ENCODE peak calls at places on chromosomes 6 and 20, in five cellular contexts. One of them, this sample, is unnamed.

GRCh38 chr6:140490086-140490485 is 1115.6 kb upstream of the CITED2 start:
- DNase-seq in HepG2: no peak
- DNase-seq in H1: no peak
- DNase-seq in K562: no peak
- DNase-seq in GM12892: no peak
- DNase-seq in this sample: no peak

GRCh38 chr6:109336221-109336955 is 45.9 kb downstream of the CD164 start:
- DNase-seq in HepG2: no peak
- DNase-seq in H1: no peak
- DNase-seq in K562: no peak
- DNase-seq in GM12892: no peak
- DNase-seq in this sample: no peak

GRCh38 chr6:159501558-159501957 is 191.5 kb downstream of the SOD2 start:
- DNase-seq in HepG2: no peak
- DNase-seq in H1: no peak
- DNase-seq in K562: no peak
- DNase-seq in GM12892: no peak
- DNase-seq in this sample: no peak

GRCh38 chr20:52410746-52411317 is 219.3 kb upstream of the ZFP64 start:
- DNase-seq in HepG2: no peak
- DNase-seq in H1: no peak
- DNase-seq in K562: no peak
- DNase-seq in GM12892: no peak
- DNase-seq in this sample: no peak

GRCh38 chr6:40965046-40965445 is 74.0 kb downstream of the UNC5CL start:
- DNase-seq in HepG2: no peak
- DNase-seq in H1: no peak
- DNase-seq in K562: no peak
- DNase-seq in GM12892: no peak
- DNase-seq in this sample: no peak

GRCh38 chr6:26158581-26159416 is 71.6 kb downstream of the HFE start:
- DNase-seq in HepG2: no peak
- DNase-seq in H1: no peak
- DNase-seq in K562: no peak
- DNase-seq in GM12892: no peak
- DNase-seq in this sample: no peak

GRCh38 chr20:36093025-36093803 is 61.3 kb upstream of the EPB41L1 start:
- DNase-seq in HepG2: no peak
- DNase-seq in H1: no peak
- DNase-seq in K562: peak
- DNase-seq in GM12892: no peak
- DNase-seq in this sample: no peak

GRCh38 chr6:136706431-136706830 is 85.8 kb downstream of the MAP3K5 start:
- DNase-seq in HepG2: no peak
- DNase-seq in H1: no peak
- DNase-seq in K562: no peak
- DNase-seq in GM12892: no peak
- DNase-seq in this sample: no peak

GRCh38 chr20:4573564-4574355 is 147.9 kb upstream of the PRND start:
- DNase-seq in HepG2: no peak
- DNase-seq in H1: no peak
- DNase-seq in K562: no peak
- DNase-seq in GM12892: no peak
- DNase-seq in this sample: no peak

GRCh38 chr20:4937422-4938319 is 63.6 kb downstream of the SLC23A2 start:
- DNase-seq in HepG2: peak
- DNase-seq in H1: no peak
- DNase-seq in K562: no peak
- DNase-seq in GM12892: no peak
- DNase-seq in this sample: no peak

GRCh38 chr20:17626217-17627007 is 55.6 kb downstream of the RRBP1 start:
- DNase-seq in HepG2: no peak
- DNase-seq in H1: no peak
- DNase-seq in K562: no peak
- DNase-seq in GM12892: no peak
- DNase-seq in this sample: no peak

GRCh38 chr6:169577974-169578373 is 123.9 kb downstream of the WDR27 start:
- DNase-seq in HepG2: no peak
- DNase-seq in H1: no peak
- DNase-seq in K562: no peak
- DNase-seq in GM12892: no peak
- DNase-seq in this sample: no peak

GRCh38 chr20:39188264-39188765 is 226.2 kb downstream of the DHX35 start:
- DNase-seq in HepG2: no peak
- DNase-seq in H1: no peak
- DNase-seq in K562: no peak
- DNase-seq in GM12892: no peak
- DNase-seq in this sample: no peak

GRCh38 chr20:36349384-36350170 is 43.4 kb downstream of the DLGAP4 start:
- DNase-seq in HepG2: no peak
- DNase-seq in H1: no peak
- DNase-seq in K562: no peak
- DNase-seq in GM12892: no peak
- DNase-seq in this sample: no peak

GRCh38 chr6:148761532-148761951 is 14.7 kb downstream of the UST start:
- DNase-seq in HepG2: no peak
- DNase-seq in H1: no peak
- DNase-seq in K562: no peak
- DNase-seq in GM12892: no peak
- DNase-seq in this sample: no peak

GRCh38 chr6:51995214-51995735 is 92.1 kb downstream of the PKHD1 start:
- DNase-seq in HepG2: no peak
- DNase-seq in H1: no peak
- DNase-seq in K562: no peak
- DNase-seq in GM12892: no peak
- DNase-seq in this sample: no peak

GRCh38 chr6:159100789-159101182 is 56.0 kb upstream of the TAGAP start:
- DNase-seq in HepG2: peak
- DNase-seq in H1: no peak
- DNase-seq in K562: no peak
- DNase-seq in GM12892: no peak
- DNase-seq in this sample: no peak

DNA sequence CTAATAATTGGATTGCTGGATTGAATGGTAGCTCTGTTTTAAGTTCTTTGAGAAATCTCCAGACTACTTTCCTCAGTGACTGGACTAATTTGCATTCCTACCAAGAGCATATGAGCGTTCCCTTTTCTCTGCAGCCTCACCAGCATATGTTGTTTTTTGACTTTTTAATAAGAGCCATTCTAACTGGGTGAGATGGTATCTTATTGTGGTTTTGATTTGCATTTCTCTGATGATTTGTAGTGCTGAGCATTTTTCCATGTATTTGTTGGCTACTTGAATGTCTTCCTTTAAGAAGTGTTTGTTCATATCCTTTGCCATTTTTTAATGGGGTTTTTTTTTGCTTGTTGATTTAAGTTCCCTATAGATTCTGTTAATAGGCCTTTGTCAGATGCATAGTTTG is 94.7 kb upstream of the AHI1 start:
- DNase-seq in HepG2: no peak
- DNase-seq in H1: no peak
- DNase-seq in K562: no peak
- DNase-seq in GM12892: no peak
- DNase-seq in this sample: no peak
- TF ChIP-seq POLR2A in HepG2: no peak
- TF ChIP-seq POLR2A in H1: no peak
- TF ChIP-seq POLR2A in K562: no peak
- TF ChIP-seq POLR2A in GM12892: no peak
- TF ChIP-seq POLR2A in this sample: no peak

GRCh38 chr20:49288784-49289696 is 11.2 kb upstream of the ZNFX1 start:
- DNase-seq in HepG2: no peak
- DNase-seq in H1: no peak
- DNase-seq in K562: no peak
- DNase-seq in GM12892: no peak
- DNase-seq in this sample: no peak

GRCh38 chr20:49292010-49292409 is 14.2 kb upstream of the ZNFX1 start:
- DNase-seq in HepG2: no peak
- DNase-seq in H1: no peak
- DNase-seq in K562: no peak
- DNase-seq in GM12892: no peak
- DNase-seq in this sample: no peak

GRCh38 chr20:49288250-49288751 is 10.4 kb upstream of the ZNFX1 start:
- DNase-seq in HepG2: no peak
- DNase-seq in H1: no peak
- DNase-seq in K562: no peak
- DNase-seq in GM12892: no peak
- DNase-seq in this sample: no peak

GRCh38 chr20:49291200-49291599 is 13.3 kb upstream of the ZNFX1 start:
- DNase-seq in HepG2: no peak
- DNase-seq in H1: no peak
- DNase-seq in K562: no peak
- DNase-seq in GM12892: no peak
- DNase-seq in this sample: no peak

DNA sequence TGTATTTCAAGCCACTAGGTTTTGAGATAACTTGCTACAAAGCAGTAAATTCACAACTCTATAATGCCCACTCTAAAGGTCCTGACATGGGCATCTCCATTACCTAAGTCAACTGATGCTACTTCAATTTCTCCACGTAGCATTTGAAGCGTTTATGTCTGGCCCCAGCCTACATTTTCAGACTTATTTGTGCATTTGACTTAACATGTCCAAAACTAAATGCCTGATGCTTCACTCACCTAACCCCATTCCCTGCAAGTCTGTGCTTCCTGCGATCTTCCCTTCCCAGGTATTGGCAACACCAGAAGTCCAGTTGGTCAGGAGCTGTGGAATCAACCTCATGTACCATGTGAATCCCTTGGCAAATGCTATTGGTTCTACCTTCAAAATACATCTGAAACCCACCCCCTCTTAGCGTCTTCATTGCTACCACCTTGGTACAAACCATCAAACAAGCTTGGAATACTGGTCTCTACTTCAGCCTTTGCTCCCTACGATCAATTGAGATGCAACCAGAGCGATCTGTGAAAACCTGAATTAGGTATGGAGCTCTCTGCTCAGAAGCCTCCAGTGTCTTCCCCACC is 12.8 kb upstream of the ZNFX1 start:
- DNase-seq in HepG2: no peak
- DNase-seq in H1: no peak
- DNase-seq in K562: no peak
- DNase-seq in GM12892: no peak
- DNase-seq in this sample: no peak
- TF ChIP-seq POLR2AphosphoS5 in HepG2: peak
- TF ChIP-seq POLR2AphosphoS5 in H1: no peak
- TF ChIP-seq POLR2AphosphoS5 in K562: no peak
- TF ChIP-seq POLR2AphosphoS5 in GM12892: no peak
- TF ChIP-seq POLR2AphosphoS5 in this sample: no peak

DNA sequence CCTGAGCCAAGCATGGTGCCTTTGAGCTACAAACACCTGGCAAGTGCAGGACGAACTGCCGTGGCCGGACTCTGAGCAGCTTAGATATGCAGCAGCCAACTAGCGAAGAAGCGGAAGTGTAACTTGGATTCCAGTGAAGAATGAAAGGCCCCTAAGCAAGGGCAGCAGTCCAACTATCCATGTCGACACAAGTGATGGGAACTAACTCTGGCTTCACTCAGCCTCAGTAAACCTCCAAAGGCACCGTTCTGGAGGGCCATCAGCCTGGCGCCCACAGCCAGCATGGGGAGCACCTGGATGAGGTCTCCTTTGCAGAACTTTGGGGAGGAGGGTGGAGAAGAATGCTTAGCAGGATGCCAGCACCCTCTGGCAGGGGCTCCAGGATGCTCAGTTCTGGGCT is 78.4 kb upstream of the MLN start:
- DNase-seq in HepG2: no peak
- DNase-seq in H1: no peak
- DNase-seq in K562: no peak
- DNase-seq in GM12892: no peak
- DNase-seq in this sample: no peak
- TF ChIP-seq TAF1 in HepG2: no peak
- TF ChIP-seq TAF1 in H1: no peak
- TF ChIP-seq TAF1 in K562: no peak
- TF ChIP-seq TAF1 in GM12892: no peak
- TF ChIP-seq TAF1 in this sample: no peak

GRCh38 chr6:30520480-30520992 is 31.2 kb downstream of the HLA-E start:
- DNase-seq in HepG2: no peak
- DNase-seq in H1: no peak
- DNase-seq in K562: no peak
- DNase-seq in GM12892: no peak
- DNase-seq in this sample: no peak

GRCh38 chr6:30513451-30513850 is 24.1 kb downstream of the HLA-E start:
- DNase-seq in HepG2: no peak
- DNase-seq in H1: no peak
- DNase-seq in K562: no peak
- DNase-seq in GM12892: no peak
- DNase-seq in this sample: no peak

GRCh38 chr6:30515106-30515505 is 25.8 kb downstream of the HLA-E start:
- DNase-seq in HepG2: no peak
- DNase-seq in H1: no peak
- DNase-seq in K562: no peak
- DNase-seq in GM12892: no peak
- DNase-seq in this sample: no peak

GRCh38 chr6:30518505-30518850 is 29.2 kb downstream of the HLA-E start:
- DNase-seq in HepG2: peak
- DNase-seq in H1: no peak
- DNase-seq in K562: no peak
- DNase-seq in GM12892: no peak
- DNase-seq in this sample: no peak

GRCh38 chr6:30515967-30516753 is 26.9 kb downstream of the HLA-E start:
- DNase-seq in HepG2: peak
- DNase-seq in H1: peak
- DNase-seq in K562: peak
- DNase-seq in GM12892: no peak
- DNase-seq in this sample: peak
- TF ChIP-seq POLR2A in HepG2: peak
- TF ChIP-seq POLR2A in H1: no peak
- TF ChIP-seq POLR2A in K562: peak
- TF ChIP-seq POLR2A in GM12892: no peak
- TF ChIP-seq POLR2A in this sample: no peak

GRCh38 chr20:34703061-34703572 is 1.0 kb upstream of the TP53INP2 start:
- DNase-seq in HepG2: no peak
- DNase-seq in H1: no peak
- DNase-seq in K562: no peak
- DNase-seq in GM12892: no peak
- DNase-seq in this sample: no peak

GRCh38 chr20:34705008-34705382 is 851 bp downstream of the TP53INP2 start:
- DNase-seq in HepG2: no peak
- DNase-seq in H1: no peak
- DNase-seq in K562: no peak
- DNase-seq in GM12892: no peak
- DNase-seq in this sample: no peak

GRCh38 chr20:34704177-34705007 is at the start of gene TP53INP2:
- DNase-seq in HepG2: peak
- DNase-seq in H1: peak
- DNase-seq in K562: peak
- DNase-seq in GM12892: peak
- DNase-seq in this sample: peak

GRCh38 chr20:34705383-34706021 is 1.4 kb downstream of the TP53INP2 start:
- DNase-seq in HepG2: peak
- DNase-seq in H1: no peak
- DNase-seq in K562: peak
- DNase-seq in GM12892: no peak
- DNase-seq in this sample: no peak

GRCh38 chr20:34703573-34704176 is 469 bp upstream of the TP53INP2 start:
- DNase-seq in HepG2: peak
- DNase-seq in H1: no peak
- DNase-seq in K562: peak
- DNase-seq in GM12892: no peak
- DNase-seq in this sample: no peak
- TF ChIP-seq POLR2AphosphoS5 in HepG2: peak
- TF ChIP-seq POLR2AphosphoS5 in H1: no peak
- TF ChIP-seq POLR2AphosphoS5 in K562: no peak
- TF ChIP-seq POLR2AphosphoS5 in GM12892: no peak
- TF ChIP-seq POLR2AphosphoS5 in this sample: no peak

GRCh38 chr6:27839303-27840081 is 72.7 kb downstream of the OR2B2 start:
- DNase-seq in HepG2: peak
- DNase-seq in H1: no peak
- DNase-seq in K562: no peak
- DNase-seq in GM12892: no peak
- DNase-seq in this sample: no peak
- TF ChIP-seq TAF1 in HepG2: no peak
- TF ChIP-seq TAF1 in H1: peak
- TF ChIP-seq TAF1 in K562: peak
- TF ChIP-seq TAF1 in GM12892: no peak
- TF ChIP-seq TAF1 in this sample: no peak